ENCODE peak calls at places on chromosomes 1 and 21, in five cellular contexts. One of them, this sample, is unnamed.

GRCh38 chr1:151135433-151136385 is 10.7 kb downstream of the SEMA6C start:
- DNase-seq in CD8-positive, alpha-beta memory T cell: no peak
- DNase-seq in Right ventricle myocardium superior: no peak
- DNase-seq in endothelial cell: no peak
- DNase-seq in cardiac muscle cell: no peak
- DNase-seq in this sample: no peak

GRCh38 chr21:41426656-41427311 is 745 bp downstream of the MX1 start:
- DNase-seq in CD8-positive, alpha-beta memory T cell: no peak
- DNase-seq in Right ventricle myocardium superior: no peak
- DNase-seq in endothelial cell: no peak
- DNase-seq in cardiac muscle cell: no peak
- DNase-seq in this sample: no peak

GRCh38 chr21:29238052-29238966 is 60.4 kb upstream of the BACH1 start:
- DNase-seq in CD8-positive, alpha-beta memory T cell: no peak
- DNase-seq in Right ventricle myocardium superior: no peak
- DNase-seq in endothelial cell: no peak
- DNase-seq in cardiac muscle cell: peak; percentile 61
- DNase-seq in this sample: no peak

GRCh38 chr1:226034482-226034881 is 28.0 kb upstream of the H3-3A start:
- DNase-seq in CD8-positive, alpha-beta memory T cell: no peak
- DNase-seq in Right ventricle myocardium superior: peak; percentile 93
- DNase-seq in endothelial cell: no peak
- DNase-seq in cardiac muscle cell: peak; percentile 99
- DNase-seq in this sample: peak; percentile 83

GRCh38 chr1:238624786-238625185 is 734.1 kb upstream of the ZP4 start:
- DNase-seq in CD8-positive, alpha-beta memory T cell: no peak
- DNase-seq in Right ventricle myocardium superior: no peak
- DNase-seq in endothelial cell: no peak
- DNase-seq in cardiac muscle cell: no peak
- DNase-seq in this sample: no peak

GRCh38 chr1:112706505-112707216 is at the start of gene RHOC:
- DNase-seq in CD8-positive, alpha-beta memory T cell: peak; percentile 29
- DNase-seq in Right ventricle myocardium superior: peak; percentile 83
- DNase-seq in endothelial cell: peak; percentile 73
- DNase-seq in cardiac muscle cell: peak; percentile 52
- DNase-seq in this sample: peak; percentile 71

GRCh38 chr1:172321429-172321828 is 99.1 kb upstream of the C1orf105 start:
- DNase-seq in CD8-positive, alpha-beta memory T cell: no peak
- DNase-seq in Right ventricle myocardium superior: no peak
- DNase-seq in endothelial cell: no peak
- DNase-seq in cardiac muscle cell: peak; percentile 60
- DNase-seq in this sample: no peak

GRCh38 chr21:45246535-45247320 is 41.0 kb downstream of the POFUT2 start:
- DNase-seq in CD8-positive, alpha-beta memory T cell: no peak
- DNase-seq in Right ventricle myocardium superior: no peak
- DNase-seq in endothelial cell: no peak
- DNase-seq in cardiac muscle cell: no peak
- DNase-seq in this sample: no peak

GRCh38 chr1:243946253-243946652 is 96.2 kb upstream of the AKT3 start:
- DNase-seq in CD8-positive, alpha-beta memory T cell: no peak
- DNase-seq in Right ventricle myocardium superior: no peak
- DNase-seq in endothelial cell: no peak
- DNase-seq in cardiac muscle cell: no peak
- DNase-seq in this sample: no peak

GRCh38 chr1:151568626-151569088 is 28.5 kb downstream of the TUFT1 start:
- DNase-seq in CD8-positive, alpha-beta memory T cell: no peak
- DNase-seq in Right ventricle myocardium superior: no peak
- DNase-seq in endothelial cell: no peak
- DNase-seq in cardiac muscle cell: no peak
- DNase-seq in this sample: no peak